ENCODE peak calls at places on chromosomes 13 and 19, in eight cellular contexts. One of them, this sample, is unnamed.

GRCh38 chr13:113082198-113083021 is 23.2 kb upstream of the F7 start:
- DNase-seq in breast epithelium: no peak
- DNase-seq in IMR-90: no peak
- DNase-seq in GM12891: no peak
- DNase-seq in esophagus squamous epithelium: no peak
- DNase-seq in upper lobe of left lung: peak
- DNase-seq in vagina: no peak
- DNase-seq in adrenal gland: no peak
- DNase-seq in this sample: no peak

GRCh38 chr13:21542563-21542962 is 61.4 kb downstream of the MICU2 start:
- DNase-seq in breast epithelium: no peak
- DNase-seq in IMR-90: no peak
- DNase-seq in GM12891: no peak
- DNase-seq in esophagus squamous epithelium: no peak
- DNase-seq in upper lobe of left lung: no peak
- DNase-seq in vagina: no peak
- DNase-seq in adrenal gland: no peak
- DNase-seq in this sample: no peak

GRCh38 chr19:7191946-7192691 is 102.1 kb downstream of the INSR start:
- DNase-seq in breast epithelium: no peak
- DNase-seq in IMR-90: no peak
- DNase-seq in GM12891: no peak
- DNase-seq in esophagus squamous epithelium: no peak
- DNase-seq in upper lobe of left lung: no peak
- DNase-seq in vagina: no peak
- DNase-seq in adrenal gland: no peak
- DNase-seq in this sample: no peak

GRCh38 chr19:1410136-1410786 is 2.9 kb downstream of the DAZAP1 start:
- DNase-seq in breast epithelium: no peak
- DNase-seq in IMR-90: peak
- DNase-seq in GM12891: no peak
- DNase-seq in esophagus squamous epithelium: no peak
- DNase-seq in upper lobe of left lung: peak
- DNase-seq in vagina: no peak
- DNase-seq in adrenal gland: no peak
- DNase-seq in this sample: no peak

GRCh38 chr19:54035215-54036178 is 28.2 kb downstream of the VSTM1 start:
- DNase-seq in breast epithelium: no peak
- DNase-seq in IMR-90: peak
- DNase-seq in GM12891: no peak
- DNase-seq in esophagus squamous epithelium: no peak
- DNase-seq in upper lobe of left lung: no peak
- DNase-seq in vagina: no peak
- DNase-seq in adrenal gland: no peak
- DNase-seq in this sample: no peak

GRCh38 chr19:33416307-33417215 is 43.1 kb downstream of the CEBPG start:
- DNase-seq in breast epithelium: peak
- DNase-seq in IMR-90: peak
- DNase-seq in GM12891: peak
- DNase-seq in esophagus squamous epithelium: no peak
- DNase-seq in upper lobe of left lung: no peak
- DNase-seq in vagina: no peak
- DNase-seq in adrenal gland: peak
- DNase-seq in this sample: peak

GRCh38 chr19:16136185-16137067 is 7.1 kb upstream of the HSH2D start:
- DNase-seq in breast epithelium: no peak
- DNase-seq in IMR-90: no peak
- DNase-seq in GM12891: no peak
- DNase-seq in esophagus squamous epithelium: no peak
- DNase-seq in upper lobe of left lung: no peak
- DNase-seq in vagina: no peak
- DNase-seq in adrenal gland: no peak
- DNase-seq in this sample: no peak

GRCh38 chr13:110516500-110516899 is 45.0 kb downstream of the RAB20 start:
- DNase-seq in breast epithelium: no peak
- DNase-seq in IMR-90: no peak
- DNase-seq in GM12891: no peak
- DNase-seq in esophagus squamous epithelium: no peak
- DNase-seq in upper lobe of left lung: peak
- DNase-seq in vagina: no peak
- DNase-seq in adrenal gland: no peak
- DNase-seq in this sample: no peak

GRCh38 chr13:113493315-113493951 is 2.9 kb upstream of the DCUN1D2 start:
- DNase-seq in breast epithelium: no peak
- DNase-seq in IMR-90: peak
- DNase-seq in GM12891: no peak
- DNase-seq in esophagus squamous epithelium: no peak
- DNase-seq in upper lobe of left lung: no peak
- DNase-seq in vagina: no peak
- DNase-seq in adrenal gland: no peak
- DNase-seq in this sample: peak

GRCh38 chr19:3830841-3831589 is 37.8 kb downstream of the ZFR2 start:
- DNase-seq in breast epithelium: no peak
- DNase-seq in IMR-90: no peak
- DNase-seq in GM12891: no peak
- DNase-seq in esophagus squamous epithelium: no peak
- DNase-seq in upper lobe of left lung: no peak
- DNase-seq in vagina: no peak
- DNase-seq in adrenal gland: no peak
- DNase-seq in this sample: no peak

GRCh38 chr13:23985060-23985459 is 87.8 kb upstream of the C1QTNF9B start:
- DNase-seq in breast epithelium: no peak
- DNase-seq in IMR-90: no peak
- DNase-seq in GM12891: no peak
- DNase-seq in esophagus squamous epithelium: no peak
- DNase-seq in upper lobe of left lung: no peak
- DNase-seq in vagina: no peak
- DNase-seq in adrenal gland: no peak
- DNase-seq in this sample: no peak

GRCh38 chr19:43425567-43426392 is 11.1 kb downstream of the TEX101 start:
- DNase-seq in breast epithelium: no peak
- DNase-seq in IMR-90: peak
- DNase-seq in GM12891: no peak
- DNase-seq in esophagus squamous epithelium: no peak
- DNase-seq in upper lobe of left lung: no peak
- DNase-seq in vagina: no peak
- DNase-seq in adrenal gland: no peak
- DNase-seq in this sample: no peak

GRCh38 chr19:47729799-47730520 is 15.4 kb upstream of the NOP53 start:
- DNase-seq in breast epithelium: peak
- DNase-seq in IMR-90: no peak
- DNase-seq in GM12891: no peak
- DNase-seq in esophagus squamous epithelium: no peak
- DNase-seq in upper lobe of left lung: peak
- DNase-seq in vagina: no peak
- DNase-seq in adrenal gland: no peak
- DNase-seq in this sample: peak

GRCh38 chr19:47729468-47729798 is 15.9 kb upstream of the NOP53 start:
- DNase-seq in breast epithelium: peak
- DNase-seq in IMR-90: peak
- DNase-seq in GM12891: no peak
- DNase-seq in esophagus squamous epithelium: no peak
- DNase-seq in upper lobe of left lung: peak
- DNase-seq in vagina: no peak
- DNase-seq in adrenal gland: no peak
- DNase-seq in this sample: peak

GRCh38 chr19:47726467-47726866 is 13.2 kb downstream of the EHD2 start:
- DNase-seq in breast epithelium: no peak
- DNase-seq in IMR-90: peak
- DNase-seq in GM12891: no peak
- DNase-seq in esophagus squamous epithelium: no peak
- DNase-seq in upper lobe of left lung: no peak
- DNase-seq in vagina: no peak
- DNase-seq in adrenal gland: no peak
- DNase-seq in this sample: no peak

GRCh38 chr19:47723573-47723923 is 10.3 kb downstream of the EHD2 start:
- DNase-seq in breast epithelium: peak
- DNase-seq in IMR-90: peak
- DNase-seq in GM12891: no peak
- DNase-seq in esophagus squamous epithelium: no peak
- DNase-seq in upper lobe of left lung: no peak
- DNase-seq in vagina: no peak
- DNase-seq in adrenal gland: peak
- DNase-seq in this sample: no peak

DNA sequence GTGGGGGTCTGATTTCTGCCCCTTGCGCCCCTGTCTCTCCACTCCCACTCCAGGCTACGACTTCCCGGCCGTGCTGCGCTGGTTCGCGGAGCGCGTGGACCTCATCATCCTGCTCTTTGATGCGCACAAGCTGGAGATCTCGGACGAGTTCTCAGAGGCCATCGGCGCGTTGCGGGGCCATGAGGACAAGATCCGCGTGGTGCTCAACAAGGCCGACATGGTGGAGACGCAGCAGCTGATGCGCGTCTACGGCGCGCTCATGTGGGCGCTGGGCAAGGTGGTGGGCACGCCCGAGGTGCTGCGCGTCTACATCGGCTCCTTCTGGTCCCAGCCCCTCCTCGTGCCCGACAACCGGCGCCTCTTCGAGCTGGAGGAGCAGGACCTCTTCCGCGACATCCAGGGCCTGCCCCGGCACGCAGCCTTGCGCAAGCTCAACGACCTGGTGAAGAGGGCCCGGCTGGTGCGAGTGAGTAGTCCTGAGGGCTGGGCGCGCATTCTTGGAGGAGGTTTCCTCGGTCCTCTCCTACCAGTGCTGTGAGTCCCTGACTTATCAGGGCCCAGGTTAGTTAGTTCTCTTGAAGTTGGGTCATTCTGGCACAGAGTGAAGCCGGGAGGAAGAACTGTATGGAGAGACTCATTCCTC is 12.7 kb downstream of the EHD2 start:
- DNase-seq in breast epithelium: peak
- DNase-seq in IMR-90: no peak
- DNase-seq in GM12891: no peak
- DNase-seq in esophagus squamous epithelium: no peak
- DNase-seq in upper lobe of left lung: peak
- DNase-seq in vagina: no peak
- DNase-seq in adrenal gland: no peak
- DNase-seq in this sample: no peak
- TF ChIP-seq POLR2A in breast epithelium: no peak
- TF ChIP-seq POLR2A in IMR-90: no peak
- TF ChIP-seq POLR2A in GM12891: no peak
- TF ChIP-seq POLR2A in esophagus squamous epithelium: no peak
- TF ChIP-seq POLR2A in upper lobe of left lung: no peak
- TF ChIP-seq POLR2A in vagina: no peak
- TF ChIP-seq POLR2A in adrenal gland: no peak
- TF ChIP-seq POLR2A in this sample: no peak

DNA sequence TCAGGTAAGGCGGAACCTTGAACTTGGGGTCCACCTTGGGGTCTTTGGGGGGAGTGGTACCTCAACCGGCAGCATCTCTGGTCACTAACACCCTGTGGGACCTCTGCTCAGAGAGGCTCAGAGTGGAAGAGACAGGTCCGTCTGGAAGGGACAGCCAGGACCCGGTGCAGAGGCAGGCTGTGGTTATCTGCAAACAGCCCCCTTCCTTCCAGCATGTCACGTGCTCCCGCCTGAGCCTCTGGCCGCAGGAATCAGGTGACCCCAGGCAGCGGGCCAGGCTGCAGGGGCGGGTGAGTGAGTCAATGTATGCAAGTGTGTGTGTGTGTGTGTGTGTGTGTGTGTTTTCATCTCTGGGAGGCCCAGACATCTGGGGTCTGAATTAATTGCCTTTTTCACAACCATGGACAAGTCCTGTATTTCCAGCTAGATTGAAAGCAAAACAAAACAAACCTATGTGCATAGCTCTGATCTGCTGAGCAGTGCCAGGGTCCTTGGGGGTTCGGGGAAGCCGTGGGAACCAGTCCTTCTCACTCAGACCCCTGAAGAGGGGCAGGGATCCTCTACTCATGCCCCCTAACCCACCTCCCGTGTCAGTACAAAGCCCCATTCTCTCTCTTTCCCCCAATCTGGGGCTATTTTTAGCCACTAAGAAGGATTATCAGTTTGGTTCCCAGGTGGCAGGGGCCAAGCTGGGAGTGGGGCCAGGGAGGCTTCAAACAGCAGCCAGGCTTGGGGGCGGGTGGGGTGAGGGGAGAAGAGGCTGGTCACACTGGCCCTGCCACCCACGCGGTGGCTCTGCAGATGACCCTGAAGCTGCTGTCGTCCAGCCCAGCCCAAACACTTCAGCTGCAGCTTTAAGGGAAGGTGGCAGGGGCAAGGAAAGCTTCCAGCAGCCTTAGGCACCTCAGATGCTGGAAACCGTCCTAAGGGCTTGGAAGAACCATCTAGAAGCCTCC is 31.4 kb downstream of the CERS4 start:
- DNase-seq in breast epithelium: peak
- DNase-seq in IMR-90: peak
- DNase-seq in GM12891: peak
- DNase-seq in esophagus squamous epithelium: peak
- DNase-seq in upper lobe of left lung: peak
- DNase-seq in vagina: no peak
- DNase-seq in adrenal gland: peak
- DNase-seq in this sample: peak
- TF ChIP-seq POLR2A in breast epithelium: no peak
- TF ChIP-seq POLR2A in IMR-90: no peak
- TF ChIP-seq POLR2A in GM12891: no peak
- TF ChIP-seq POLR2A in esophagus squamous epithelium: no peak
- TF ChIP-seq POLR2A in upper lobe of left lung: no peak
- TF ChIP-seq POLR2A in vagina: no peak
- TF ChIP-seq POLR2A in adrenal gland: no peak
- TF ChIP-seq POLR2A in this sample: no peak

GRCh38 chr19:56507446-56508281 is at the start of gene ZNF471:
- DNase-seq in breast epithelium: peak
- DNase-seq in IMR-90: peak
- DNase-seq in GM12891: no peak
- DNase-seq in esophagus squamous epithelium: peak
- DNase-seq in upper lobe of left lung: peak
- DNase-seq in vagina: peak
- DNase-seq in adrenal gland: peak
- DNase-seq in this sample: peak
- TF ChIP-seq POLR2A in breast epithelium: no peak
- TF ChIP-seq POLR2A in IMR-90: peak
- TF ChIP-seq POLR2A in GM12891: no peak
- TF ChIP-seq POLR2A in esophagus squamous epithelium: no peak
- TF ChIP-seq POLR2A in upper lobe of left lung: no peak
- TF ChIP-seq POLR2A in vagina: no peak
- TF ChIP-seq POLR2A in adrenal gland: peak
- TF ChIP-seq POLR2A in this sample: no peak

GRCh38 chr13:43879323-43880181 is at the start of the genes CCDC122 and LACC1:
- DNase-seq in breast epithelium: peak
- DNase-seq in IMR-90: peak
- DNase-seq in GM12891: peak
- DNase-seq in esophagus squamous epithelium: peak
- DNase-seq in upper lobe of left lung: peak
- DNase-seq in vagina: no peak
- DNase-seq in adrenal gland: peak
- DNase-seq in this sample: peak
- TF ChIP-seq POLR2A in breast epithelium: peak
- TF ChIP-seq POLR2A in IMR-90: peak
- TF ChIP-seq POLR2A in GM12891: peak
- TF ChIP-seq POLR2A in esophagus squamous epithelium: no peak
- TF ChIP-seq POLR2A in upper lobe of left lung: peak
- TF ChIP-seq POLR2A in vagina: peak
- TF ChIP-seq POLR2A in adrenal gland: peak
- TF ChIP-seq POLR2A in this sample: peak

GRCh38 chr19:5118026-5118425 is 149.1 kb downstream of the KDM4B start:
- DNase-seq in breast epithelium: no peak
- DNase-seq in IMR-90: no peak
- DNase-seq in GM12891: no peak
- DNase-seq in esophagus squamous epithelium: no peak
- DNase-seq in upper lobe of left lung: peak
- DNase-seq in vagina: no peak
- DNase-seq in adrenal gland: no peak
- DNase-seq in this sample: no peak
- TF ChIP-seq POLR2A in breast epithelium: no peak
- TF ChIP-seq POLR2A in IMR-90: no peak
- TF ChIP-seq POLR2A in GM12891: no peak
- TF ChIP-seq POLR2A in esophagus squamous epithelium: no peak
- TF ChIP-seq POLR2A in upper lobe of left lung: no peak
- TF ChIP-seq POLR2A in vagina: no peak
- TF ChIP-seq POLR2A in adrenal gland: no peak
- TF ChIP-seq POLR2A in this sample: no peak

GRCh38 chr19:37979547-37980082 is 72.6 kb downstream of the SIPA1L3 start:
- DNase-seq in breast epithelium: peak
- DNase-seq in IMR-90: no peak
- DNase-seq in GM12891: no peak
- DNase-seq in esophagus squamous epithelium: no peak
- DNase-seq in upper lobe of left lung: peak
- DNase-seq in vagina: no peak
- DNase-seq in adrenal gland: no peak
- DNase-seq in this sample: no peak
- TF ChIP-seq POLR2A in breast epithelium: no peak
- TF ChIP-seq POLR2A in IMR-90: no peak
- TF ChIP-seq POLR2A in GM12891: peak
- TF ChIP-seq POLR2A in esophagus squamous epithelium: no peak
- TF ChIP-seq POLR2A in upper lobe of left lung: no peak
- TF ChIP-seq POLR2A in vagina: no peak
- TF ChIP-seq POLR2A in adrenal gland: no peak
- TF ChIP-seq POLR2A in this sample: no peak